ENCODE peak calls at places on chromosomes 1 and 21, in nine cellular contexts. H is smooth muscle cell of the brain vasculature; P is left kidney; A is stimulated activated CD4-positive, alpha-beta T cell treated with anti-CD3 and anti-CD28 coated beads, Interleukin-4, amount 100 ng/mL, for 48 hours; O is GM12864; W is germinal center; G is NCI-H1694; V is NCI-H345; L is AG10803. I is an unnamed sample.

GRCh38 chr1:230342019-230342418 is 84.1 kb downstream of the PGBD5 start:
- DNase-seq in H (no peak), P (no peak), A (no peak), O (no peak), W (no peak), G (no peak), V (no peak), L (no peak), I (no peak)

GRCh38 chr1:21497466-21498061 is 11.7 kb upstream of the ALPL start:
- DNase-seq in H (no peak), P (peak), A (no peak), O (no peak), W (no peak), G (no peak), V (no peak), L (no peak), I (no peak)

GRCh38 chr1:151340870-151341754 is 5.9 kb downstream of the RFX5 start:
- DNase-seq in H (no peak), P (peak), A (no peak), O (peak), W (peak), G (peak), V (peak), L (peak), I (peak)

GRCh38 chr1:196160066-196160795 is 448.0 kb downstream of the KCNT2 start:
- DNase-seq in H (no peak), P (no peak), A (no peak), O (no peak), W (no peak), G (no peak), V (no peak), L (peak), I (no peak)

GRCh38 chr1:12539705-12540579 is 78.1 kb downstream of the DHRS3 start:
- DNase-seq in H (peak), P (peak), A (no peak), O (no peak), W (no peak), G (no peak), V (no peak), L (peak), I (peak)

GRCh38 chr1:221335161-221336101 is 406.5 kb downstream of the DUSP10 start:
- DNase-seq in H (no peak), P (peak), A (no peak), O (no peak), W (no peak), G (no peak), V (peak), L (peak), I (no peak)

GRCh38 chr21:42653492-42654061 is at the start of gene PDE9A:
- DNase-seq in H (no peak), P (peak), A (no peak), O (no peak), W (peak), G (no peak), V (no peak), L (no peak), I (peak)

GRCh38 chr1:198890531-198890930 is 251.7 kb downstream of the PTPRC start:
- DNase-seq in H (no peak), P (no peak), A (no peak), O (no peak), W (no peak), G (no peak), V (peak), L (no peak), I (no peak)

GRCh38 chr1:44348046-44348628 is 6.9 kb downstream of the ERI3 start:
- DNase-seq in H (no peak), P (no peak), A (no peak), O (no peak), W (no peak), G (no peak), V (no peak), L (no peak), I (no peak)

GRCh38 chr1:186212574-186213224 is 162.4 kb downstream of the TPR start:
- DNase-seq in H (peak), P (peak), A (no peak), O (peak), W (peak), G (peak), V (peak), L (peak), I (peak)

GRCh38 chr1:115158181-115158580 is 68.9 kb upstream of the TSPAN2 start:
- DNase-seq in H (no peak), P (no peak), A (no peak), O (no peak), W (no peak), G (no peak), V (no peak), L (peak), I (no peak)

GRCh38 chr1:6083801-6084467 is 38.2 kb downstream of the KCNAB2 start:
- DNase-seq in H (no peak), P (no peak), A (no peak), O (no peak), W (no peak), G (peak), V (no peak), L (peak), I (no peak)

GRCh38 chr1:154306151-154306550 is 14.7 kb upstream of the AQP10 start:
- DNase-seq in H (no peak), P (no peak), A (no peak), O (no peak), W (no peak), G (no peak), V (no peak), L (peak), I (no peak)

GRCh38 chr1:236021424-236022135 is 43.3 kb downstream of the NID1 start:
- DNase-seq in H (no peak), P (peak), A (no peak), O (no peak), W (no peak), G (no peak), V (no peak), L (peak), I (no peak)

GRCh38 chr1:20210736-20211405 is 24.6 kb upstream of the PLA2G2C start:
- DNase-seq in H (no peak), P (no peak), A (no peak), O (no peak), W (no peak), G (no peak), V (no peak), L (no peak), I (no peak)

GRCh38 chr1:30712583-30712982 is 10.8 kb downstream of the MATN1 start:
- DNase-seq in H (no peak), P (no peak), A (no peak), O (no peak), W (no peak), G (no peak), V (no peak), L (no peak), I (no peak)

GRCh38 chr1:35031103-35031452 is 667 bp downstream of the ZMYM6 start:
- DNase-seq in H (peak), P (peak), A (peak), O (no peak), W (peak), G (no peak), V (no peak), L (peak), I (no peak)